ENCODE peak calls at places on chromosomes 12 and 14, in nine cellular contexts. One of them, this sample, is unnamed.

GRCh38 chr14:36418937-36419336 is 98.5 kb upstream of the MBIP start:
- DNase-seq in HL-60: no peak
- DNase-seq in H9: no peak
- DNase-seq in DND-41: no peak
- DNase-seq in mammary epithelial cell: no peak
- DNase-seq in cardiac muscle cell: no peak
- DNase-seq in endodermal cell: no peak
- DNase-seq in upper lobe of right lung: no peak
- DNase-seq in IMR-90: no peak
- DNase-seq in this sample: no peak

GRCh38 chr14:77113644-77114043 is 15.6 kb downstream of the CIPC start:
- DNase-seq in HL-60: no peak
- DNase-seq in upper lobe of right lung: peak
- DNase-seq in cardiac muscle cell: peak
- DNase-seq in DND-41: no peak
- DNase-seq in mammary epithelial cell: no peak
- DNase-seq in H9: no peak
- DNase-seq in endodermal cell: no peak
- DNase-seq in IMR-90: no peak
- DNase-seq in this sample: no peak

GRCh38 chr12:21819678-21820077 is 45.2 kb upstream of the KCNJ8 start:
- DNase-seq in HL-60: no peak
- DNase-seq in H9: no peak
- DNase-seq in cardiac muscle cell: no peak
- DNase-seq in upper lobe of right lung: no peak
- DNase-seq in DND-41: no peak
- DNase-seq in mammary epithelial cell: no peak
- DNase-seq in endodermal cell: no peak
- DNase-seq in IMR-90: no peak
- DNase-seq in this sample: no peak

GRCh38 chr12:92028039-92028709 is 117.5 kb downstream of the BTG1 start:
- DNase-seq in DND-41: no peak
- DNase-seq in cardiac muscle cell: no peak
- DNase-seq in endodermal cell: no peak
- DNase-seq in H9: no peak
- DNase-seq in IMR-90: no peak
- DNase-seq in upper lobe of right lung: no peak
- DNase-seq in HL-60: no peak
- DNase-seq in mammary epithelial cell: peak
- DNase-seq in this sample: no peak

GRCh38 chr14:100291305-100292075 is 14.8 kb downstream of the SLC25A29 start:
- DNase-seq in endodermal cell: peak
- DNase-seq in IMR-90: no peak
- DNase-seq in HL-60: no peak
- DNase-seq in DND-41: no peak
- DNase-seq in cardiac muscle cell: no peak
- DNase-seq in H9: no peak
- DNase-seq in upper lobe of right lung: peak
- DNase-seq in mammary epithelial cell: no peak
- DNase-seq in this sample: no peak

GRCh38 chr14:39368261-39368959 is 63.8 kb downstream of the FBXO33 start:
- DNase-seq in mammary epithelial cell: peak
- DNase-seq in endodermal cell: peak
- DNase-seq in IMR-90: peak
- DNase-seq in H9: peak
- DNase-seq in cardiac muscle cell: peak
- DNase-seq in DND-41: peak
- DNase-seq in HL-60: peak
- DNase-seq in upper lobe of right lung: no peak
- DNase-seq in this sample: no peak

GRCh38 chr12:110198386-110198785 is 74.2 kb downstream of the IFT81 start:
- DNase-seq in H9: no peak
- DNase-seq in IMR-90: peak
- DNase-seq in upper lobe of right lung: no peak
- DNase-seq in cardiac muscle cell: no peak
- DNase-seq in DND-41: no peak
- DNase-seq in HL-60: no peak
- DNase-seq in mammary epithelial cell: no peak
- DNase-seq in endodermal cell: no peak
- DNase-seq in this sample: no peak

GRCh38 chr12:54331461-54331860 is 6.5 kb downstream of the COPZ1 start:
- DNase-seq in mammary epithelial cell: no peak
- DNase-seq in endodermal cell: no peak
- DNase-seq in H9: no peak
- DNase-seq in IMR-90: no peak
- DNase-seq in DND-41: no peak
- DNase-seq in upper lobe of right lung: no peak
- DNase-seq in HL-60: no peak
- DNase-seq in cardiac muscle cell: no peak
- DNase-seq in this sample: no peak

GRCh38 chr12:57844725-57845477 is 1.6 kb downstream of the CTDSP2 start:
- DNase-seq in DND-41: no peak
- DNase-seq in IMR-90: peak
- DNase-seq in HL-60: no peak
- DNase-seq in endodermal cell: peak
- DNase-seq in H9: peak
- DNase-seq in upper lobe of right lung: peak
- DNase-seq in mammary epithelial cell: peak
- DNase-seq in cardiac muscle cell: peak
- DNase-seq in this sample: no peak

DNA sequence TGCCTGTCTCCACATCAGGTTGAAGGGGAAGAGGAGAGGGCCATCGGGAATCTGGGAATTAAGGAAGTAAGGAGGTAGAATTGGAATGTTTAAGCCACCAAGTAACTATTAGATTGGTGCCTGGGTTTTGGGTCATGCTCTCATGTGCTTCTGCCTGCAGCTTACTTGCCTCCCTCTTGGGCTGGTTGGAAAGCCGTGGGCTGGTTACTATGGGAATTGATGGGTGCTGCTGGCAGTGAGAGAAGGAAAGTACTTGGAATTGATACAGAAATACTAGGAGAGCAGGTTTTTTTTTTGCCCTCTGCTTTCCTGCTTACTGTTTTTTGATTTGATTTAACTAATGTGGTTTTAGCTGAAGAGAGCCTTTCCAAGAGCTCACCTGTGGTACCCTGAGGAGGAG is 493.5 kb upstream of the RGS6 start:
- DNase-seq in HL-60: no peak
- DNase-seq in mammary epithelial cell: peak
- DNase-seq in cardiac muscle cell: no peak
- DNase-seq in upper lobe of right lung: no peak
- DNase-seq in IMR-90: peak
- DNase-seq in DND-41: no peak
- DNase-seq in H9: no peak
- DNase-seq in endodermal cell: no peak
- DNase-seq in this sample: no peak
- H3K27ac ChIP-seq in HL-60: no peak
- H3K27ac ChIP-seq in mammary epithelial cell: no peak
- H3K27ac ChIP-seq in cardiac muscle cell: no peak
- H3K27ac ChIP-seq in upper lobe of right lung: no peak
- H3K27ac ChIP-seq in IMR-90: peak
- H3K27ac ChIP-seq in DND-41: no peak
- H3K27ac ChIP-seq in H9: no peak
- H3K27ac ChIP-seq in endodermal cell: no peak
- H3K27ac ChIP-seq in this sample: peak

GRCh38 chr14:50853891-50854290 is 18.0 kb upstream of the ABHD12B start:
- DNase-seq in endodermal cell: no peak
- DNase-seq in upper lobe of right lung: no peak
- DNase-seq in mammary epithelial cell: no peak
- DNase-seq in HL-60: no peak
- DNase-seq in H9: no peak
- DNase-seq in IMR-90: no peak
- DNase-seq in cardiac muscle cell: no peak
- DNase-seq in DND-41: no peak
- DNase-seq in this sample: no peak

GRCh38 chr14:50859296-50859624 is 12.6 kb upstream of the ABHD12B start:
- DNase-seq in H9: no peak
- DNase-seq in upper lobe of right lung: no peak
- DNase-seq in DND-41: no peak
- DNase-seq in endodermal cell: no peak
- DNase-seq in HL-60: no peak
- DNase-seq in mammary epithelial cell: no peak
- DNase-seq in IMR-90: no peak
- DNase-seq in cardiac muscle cell: no peak
- DNase-seq in this sample: no peak

GRCh38 chr14:50856660-50857059 is 15.2 kb upstream of the ABHD12B start:
- DNase-seq in cardiac muscle cell: no peak
- DNase-seq in DND-41: no peak
- DNase-seq in mammary epithelial cell: no peak
- DNase-seq in HL-60: no peak
- DNase-seq in H9: no peak
- DNase-seq in IMR-90: no peak
- DNase-seq in endodermal cell: no peak
- DNase-seq in upper lobe of right lung: no peak
- DNase-seq in this sample: no peak

GRCh38 chr14:50854521-50854920 is 17.3 kb upstream of the ABHD12B start:
- DNase-seq in HL-60: peak
- DNase-seq in endodermal cell: no peak
- DNase-seq in IMR-90: no peak
- DNase-seq in H9: no peak
- DNase-seq in mammary epithelial cell: no peak
- DNase-seq in upper lobe of right lung: no peak
- DNase-seq in cardiac muscle cell: no peak
- DNase-seq in DND-41: no peak
- DNase-seq in this sample: no peak

DNA sequence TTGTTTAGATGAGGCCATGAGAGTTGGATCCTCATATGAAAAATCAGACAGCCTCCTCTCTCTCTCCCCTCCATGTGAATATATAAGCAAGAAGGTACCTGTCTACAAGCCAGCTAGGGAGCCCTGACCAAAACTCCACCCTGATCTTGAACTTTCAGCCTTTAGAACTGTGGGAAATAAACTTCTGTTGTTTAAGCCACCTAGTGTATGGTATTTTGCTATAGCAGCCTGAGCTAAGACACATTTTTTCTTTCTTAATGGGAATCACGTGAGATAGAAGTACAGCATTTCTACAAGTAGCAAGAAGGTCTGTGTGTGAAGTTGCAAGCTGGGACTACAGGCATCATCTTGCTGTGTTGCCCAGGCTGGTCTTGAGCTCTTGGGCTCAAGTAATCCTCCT is 16.3 kb upstream of the ABHD12B start:
- DNase-seq in mammary epithelial cell: no peak
- DNase-seq in upper lobe of right lung: no peak
- DNase-seq in endodermal cell: no peak
- DNase-seq in H9: no peak
- DNase-seq in HL-60: no peak
- DNase-seq in DND-41: no peak
- DNase-seq in IMR-90: no peak
- DNase-seq in cardiac muscle cell: no peak
- DNase-seq in this sample: no peak
- TF ChIP-seq CTCF in mammary epithelial cell: no peak
- TF ChIP-seq CTCF in upper lobe of right lung: no peak
- TF ChIP-seq CTCF in endodermal cell: peak
- TF ChIP-seq CTCF in H9: peak
- TF ChIP-seq CTCF in HL-60: no peak
- TF ChIP-seq CTCF in DND-41: no peak
- TF ChIP-seq CTCF in IMR-90: peak
- TF ChIP-seq CTCF in cardiac muscle cell: peak
- TF ChIP-seq CTCF in this sample: no peak

DNA sequence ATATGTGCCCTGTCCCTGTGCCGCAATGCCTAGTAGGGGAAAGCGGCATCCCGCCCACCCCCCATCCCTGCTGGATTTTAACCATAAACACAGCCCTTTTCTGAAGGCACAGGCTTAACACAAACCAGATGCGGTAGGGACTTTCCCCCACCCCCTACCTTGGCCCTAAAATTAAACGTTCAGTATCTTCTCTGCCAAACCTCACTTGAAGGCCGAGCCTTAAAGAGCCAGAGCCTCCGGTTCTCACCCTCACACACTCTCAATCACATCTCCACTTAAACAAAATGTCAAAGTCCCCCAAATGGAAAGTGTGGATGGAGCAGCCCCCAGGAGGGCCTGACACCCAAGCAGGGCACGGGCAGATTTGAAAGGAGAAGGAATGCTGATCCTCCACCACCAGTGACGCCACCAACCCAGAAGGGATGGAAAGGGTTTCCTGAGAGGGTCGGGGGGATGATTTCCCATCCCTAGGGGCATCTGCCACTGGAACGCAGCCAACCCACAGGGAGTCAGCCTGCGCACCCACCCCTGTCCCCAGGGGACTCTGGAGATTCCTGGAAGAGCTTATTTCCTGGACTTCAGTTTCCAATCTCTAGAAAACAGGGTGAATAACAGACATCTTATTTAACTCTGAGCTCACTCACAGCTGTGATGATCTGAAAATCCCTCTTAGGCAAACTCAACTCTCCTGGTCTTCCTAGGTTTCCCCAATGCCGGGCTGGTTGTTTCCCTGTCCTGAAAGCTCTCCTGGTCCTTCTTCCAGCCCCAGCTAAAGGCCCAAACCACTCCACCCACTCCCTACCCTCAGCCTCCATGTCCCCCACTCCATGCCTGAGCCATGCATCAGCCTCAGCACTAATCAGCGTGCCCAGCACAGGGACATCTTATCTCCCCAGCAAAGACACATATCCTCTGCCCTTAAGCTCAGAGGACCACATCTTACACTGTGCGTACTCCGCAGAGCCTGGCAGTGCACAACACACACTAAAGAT is 26.3 kb downstream of the ACTN1 start:
- DNase-seq in H9: no peak
- DNase-seq in DND-41: no peak
- DNase-seq in IMR-90: peak
- DNase-seq in cardiac muscle cell: peak
- DNase-seq in HL-60: no peak
- DNase-seq in endodermal cell: no peak
- DNase-seq in mammary epithelial cell: no peak
- DNase-seq in upper lobe of right lung: no peak
- DNase-seq in this sample: no peak
- H3K27ac ChIP-seq in H9: no peak
- H3K27ac ChIP-seq in DND-41: peak
- H3K27ac ChIP-seq in IMR-90: peak
- H3K27ac ChIP-seq in cardiac muscle cell: peak
- H3K27ac ChIP-seq in HL-60: no peak
- H3K27ac ChIP-seq in endodermal cell: no peak
- H3K27ac ChIP-seq in mammary epithelial cell: peak
- H3K27ac ChIP-seq in upper lobe of right lung: peak
- H3K27ac ChIP-seq in this sample: peak

GRCh38 chr12:125193798-125194562 is 128.7 kb downstream of the AACS start:
- DNase-seq in mammary epithelial cell: peak
- DNase-seq in endodermal cell: peak
- DNase-seq in H9: peak
- DNase-seq in DND-41: no peak
- DNase-seq in IMR-90: peak
- DNase-seq in cardiac muscle cell: no peak
- DNase-seq in HL-60: no peak
- DNase-seq in upper lobe of right lung: no peak
- DNase-seq in this sample: no peak
- TF ChIP-seq CTCF in mammary epithelial cell: peak
- TF ChIP-seq CTCF in endodermal cell: peak
- TF ChIP-seq CTCF in H9: peak
- TF ChIP-seq CTCF in DND-41: no peak
- TF ChIP-seq CTCF in IMR-90: no peak
- TF ChIP-seq CTCF in cardiac muscle cell: no peak
- TF ChIP-seq CTCF in HL-60: no peak
- TF ChIP-seq CTCF in upper lobe of right lung: no peak
- TF ChIP-seq CTCF in this sample: no peak

This sample was measured in RWPE2.